ENCODE peak calls at places on chromosomes 5 and 9, in four cellular contexts. U, G, N and T are unnamed samples.

GRCh38 chr9:90466481-90466880 is 176.1 kb downstream of the DIRAS2 start:
- DNase-seq in U (no peak), G (no peak), N (no peak), T (no peak)

GRCh38 chr9:37623267-37623666 is 27.5 kb upstream of the FRMPD1 start:
- DNase-seq in U (no peak), G (no peak), N (no peak), T (no peak)

GRCh38 chr9:14203366-14204056 is 110.4 kb downstream of the NFIB start:
- DNase-seq in U (no peak), G (no peak), N (no peak), T (no peak)

GRCh38 chr9:121463026-121463827 is 36.4 kb downstream of the GGTA1 start:
- DNase-seq in U (no peak), G (peak; percentile 75), N (no peak), T (no peak)

GRCh38 chr9:107613314-107613713 is 123.7 kb upstream of the KLF4 start:
- DNase-seq in U (no peak), G (no peak), N (no peak), T (no peak)

GRCh38 chr9:129811967-129812363 is 9.0 kb downstream of the TOR1B start:
- DNase-seq in U (no peak), G (no peak), N (no peak), T (no peak)

GRCh38 chr5:34706084-34706483 is 50.0 kb downstream of the RAI14 start:
- DNase-seq in U (no peak), G (no peak), N (no peak), T (no peak)

GRCh38 chr9:22682536-22683392 is 236.1 kb downstream of the DMRTA1 start:
- DNase-seq in U (no peak), G (no peak), N (peak; percentile 58), T (no peak)

GRCh38 chr5:181260720-181261319 is at the start of gene TRIM52:
- DNase-seq in U (peak; percentile 77), G (peak; percentile 97), N (peak; percentile 76), T (peak; percentile 96)

GRCh38 chr9:133990366-133991210 is 1.5 kb downstream of the VAV2 start:
- DNase-seq in U (no peak), G (peak; percentile 84), N (no peak), T (peak; percentile 95)

GRCh38 chr9:98900725-98901124 is 43.0 kb upstream of the COL15A1 start:
- DNase-seq in U (no peak), G (no peak), N (no peak), T (no peak)

GRCh38 chr5:128579111-128579510 is 41.1 kb upstream of the FBN2 start:
- DNase-seq in U (no peak), G (no peak), N (no peak), T (no peak)

GRCh38 chr9:94005272-94005901 is 50.2 kb upstream of the BARX1 start:
- DNase-seq in U (no peak), G (no peak), N (no peak), T (no peak)

GRCh38 chr5:76794871-76795270 is 24.0 kb upstream of the F2RL1 start:
- DNase-seq in U (no peak), G (no peak), N (no peak), T (no peak)

GRCh38 chr5:78509884-78510769 is 138.4 kb downstream of the LHFPL2 start:
- DNase-seq in U (no peak), G (peak; percentile 70), N (no peak), T (peak; percentile 87)

GRCh38 chr5:146647656-146648199 is 131.7 kb upstream of the GPR151 start:
- DNase-seq in U (no peak), G (no peak), N (no peak), T (no peak)

GRCh38 chr9:93520523-93520922 is 55.9 kb upstream of the PHF2 start:
- DNase-seq in U (no peak), G (no peak), N (no peak), T (no peak)

GRCh38 chr5:143172736-143173135 is 230.8 kb downstream of the NR3C1 start:
- DNase-seq in U (no peak), G (no peak), N (no peak), T (no peak)

GRCh38 chr5:68698025-68698940 is 395.5 kb upstream of the SLC30A5 start:
- DNase-seq in U (no peak), G (no peak), N (no peak), T (no peak)

GRCh38 chr5:60295423-60295822 is 401.9 kb upstream of the PDE4D start:
- DNase-seq in U (peak; percentile 25), G (peak; percentile 68), N (peak; percentile 9), T (no peak)

GRCh38 chr5:108093186-108093585 is 288.7 kb downstream of the FBXL17 start:
- DNase-seq in U (no peak), G (peak; percentile 20), N (no peak), T (no peak)

GRCh38 chr9:127637322-127637847 is 25.3 kb downstream of the STXBP1 start:
- DNase-seq in U (no peak), G (no peak), N (peak; percentile 33), T (no peak)

GRCh38 chr5:67305913-67306710 is 109.5 kb upstream of the CD180 start:
- DNase-seq in U (peak; percentile 48), G (no peak), N (no peak), T (no peak)

GRCh38 chr5:97142521-97143254 is at the start of gene LIX1:
- DNase-seq in U (no peak), G (peak; percentile 97), N (peak; percentile 20), T (no peak)

GRCh38 chr5:79225026-79225425 is 10.9 kb upstream of the JMY start:
- DNase-seq in U (no peak), G (no peak), N (no peak), T (no peak)

GRCh38 chr5:95900383-95900958 is 61.2 kb downstream of the ELL2 start:
- DNase-seq in U (no peak), G (no peak), N (peak; percentile 74), T (no peak)

GRCh38 chr5:118195215-118195614 is 793.1 kb downstream of the DTWD2 start:
- DNase-seq in U (no peak), G (no peak), N (no peak), T (no peak)

DNA sequence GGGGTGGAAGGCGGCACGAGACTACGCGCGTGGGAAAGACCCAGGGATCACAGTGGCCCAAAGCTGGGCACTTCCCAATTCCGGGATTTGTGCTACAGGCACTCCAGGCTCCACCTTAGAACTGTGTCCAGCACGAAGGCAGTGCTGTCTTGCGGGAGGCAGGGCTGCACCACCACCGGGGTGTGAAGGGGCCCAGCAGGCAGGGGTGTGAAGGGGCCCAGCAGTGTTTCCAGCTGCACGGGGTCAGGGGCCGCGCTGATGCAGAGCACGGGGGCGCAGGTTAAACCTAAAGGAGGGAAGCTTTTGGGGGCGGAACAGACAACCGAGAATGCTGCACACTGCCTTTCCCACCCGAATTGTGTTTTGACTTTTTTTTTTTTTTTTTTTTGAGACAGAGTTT is 1.1 kb upstream of the PDCD6 start:
- DNase-seq in U (no peak), G (peak; percentile 4), N (no peak), T (no peak)
- H3K4me3 ChIP-seq in U (no peak overlapping the region), G (peak overlapping the region; percentile 79), N (peak overlapping the region; percentile 67), T (peak overlapping the region; percentile 65)

GRCh38 chr9:36597412-36598178 is 24.9 kb downstream of the MELK start:
- DNase-seq in U (no peak), G (peak; percentile 30), N (no peak), T (no peak)
- TF ChIP-seq CTCF in U (peak; percentile 77), G (peak; percentile 46), N (peak; percentile 45), T (peak; percentile 32)

DNA sequence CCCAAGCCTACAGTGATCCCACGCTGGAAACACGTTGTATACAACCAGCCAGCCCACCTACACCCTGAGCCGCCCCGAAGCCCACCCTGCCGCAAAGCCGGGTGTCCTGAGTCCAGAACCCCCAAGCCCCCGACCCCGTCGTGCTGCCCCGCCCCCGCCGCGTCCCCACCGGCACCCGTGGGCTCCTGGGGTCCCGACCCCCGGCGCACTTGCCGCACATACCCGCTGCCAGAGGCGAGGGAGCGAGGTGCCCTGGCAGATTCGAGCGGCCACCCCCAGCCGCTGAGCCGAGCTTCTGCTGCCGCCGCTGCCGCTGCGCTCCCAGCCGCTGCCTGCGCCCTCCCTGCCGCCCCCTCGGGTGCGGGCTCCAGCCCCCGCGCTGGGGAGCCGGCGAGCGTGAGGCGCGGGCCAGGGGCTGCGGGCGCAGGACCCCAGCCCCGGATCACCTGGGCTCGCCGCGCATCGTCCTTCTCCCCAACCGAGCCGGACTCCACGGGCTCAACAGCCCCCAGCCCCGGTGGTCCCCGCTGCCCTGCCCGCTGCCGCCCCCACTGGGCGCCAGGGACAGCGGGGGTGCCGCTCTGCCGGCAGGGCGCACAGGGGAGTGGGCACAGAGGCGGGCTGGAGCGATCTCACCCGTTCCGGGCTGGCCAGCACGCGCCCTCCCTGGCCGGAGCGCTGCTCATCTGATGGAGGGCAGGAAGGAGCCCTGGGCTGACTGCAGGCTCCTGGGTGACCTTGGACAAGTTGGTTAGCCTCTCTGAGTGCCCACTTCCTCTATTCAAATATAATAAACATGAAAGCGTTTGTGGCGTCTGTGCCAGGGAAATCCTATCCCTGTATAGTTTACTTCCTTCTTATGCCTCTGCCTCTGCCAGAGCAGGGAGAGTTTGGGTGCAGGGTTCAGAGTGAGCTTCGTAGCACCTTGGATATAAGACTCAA is at the start of gene HTR4:
- DNase-seq in U (no peak), G (peak; percentile 36), N (no peak), T (peak; percentile 61)
- H3K4me3 ChIP-seq in U (no peak within 1 kb of the TSS), G (peak within 1 kb of the TSS; percentile 79), N (no peak within 1 kb of the TSS), T (no peak within 1 kb of the TSS)

GRCh38 chr9:16266648-16267276 is 603.7 kb downstream of the BNC2 start:
- DNase-seq in U (no peak), G (peak; percentile 13), N (no peak), T (no peak)
- TF ChIP-seq CTCF in U (peak; percentile 56), G (peak; percentile 65), N (peak; percentile 65), T (peak; percentile 28)

DNA sequence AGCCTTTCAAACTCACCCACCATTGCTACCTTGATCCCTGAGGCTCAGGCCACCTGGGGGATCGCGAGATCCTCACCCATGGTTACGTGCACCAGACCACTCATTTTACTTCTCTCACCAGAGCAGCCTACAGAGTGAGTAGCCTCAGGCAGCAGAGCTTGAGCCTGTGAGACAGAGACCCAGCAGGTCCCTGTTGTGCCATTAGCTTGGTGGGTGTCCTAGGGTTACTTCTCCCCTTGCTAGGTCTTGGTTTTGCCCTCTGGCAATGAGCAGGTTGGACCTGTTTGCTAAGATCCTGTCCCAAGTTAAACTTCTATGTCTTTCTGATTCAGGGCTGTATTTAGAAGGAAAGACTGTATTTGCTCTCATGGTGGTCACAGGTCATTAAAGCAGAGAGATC is 21.8 kb downstream of the WHRN start:
- DNase-seq in U (no peak), G (no peak), N (no peak), T (no peak)
- H3K4me3 ChIP-seq in U (no peak overlapping the region), G (no peak overlapping the region), N (no peak overlapping the region), T (no peak overlapping the region)